ENCODE peak calls at places on chromosomes 12 and 14, in seven cellular contexts. K, M, O, S, Y, V and W are unnamed samples.

GRCh38 chr12:70609739-70610491 is 27.3 kb downstream of the PTPRB start:
- DNase-seq in V (peak; percentile 35), S (no peak), Y (peak; percentile 25), M (no peak), O (peak; percentile 58), K (no peak), W (peak; percentile 10)

GRCh38 chr12:114163766-114164165 is 197.6 kb upstream of the RBM19 start:
- DNase-seq in V (no peak), S (peak; percentile 54), O (no peak), M (no peak), K (no peak), Y (no peak), W (peak; percentile 51)

GRCh38 chr12:113232232-113232615 is 11.0 kb downstream of the TPCN1 start:
- DNase-seq in K (no peak), M (no peak), O (no peak), V (no peak), S (no peak), Y (no peak), W (no peak)

GRCh38 chr12:131093971-131094830 is 140.5 kb downstream of the ADGRD1 start:
- DNase-seq in V (no peak), K (peak; percentile 2), O (no peak), Y (no peak), M (peak; percentile 33), S (no peak), W (no peak)

GRCh38 chr12:21276826-21277225 is 57.9 kb downstream of the SLCO1A2 start:
- DNase-seq in S (no peak), K (no peak), Y (no peak), O (no peak), M (no peak), V (no peak), W (no peak)

GRCh38 chr12:51349026-51349425 is 2.5 kb upstream of the CELA1 start:
- DNase-seq in M (no peak), V (no peak), S (no peak), Y (no peak), O (no peak), K (no peak), W (no peak)

GRCh38 chr12:11486623-11487444 is 91.5 kb upstream of the PRB2 start:
- DNase-seq in M (no peak), S (peak; percentile 62), V (peak; percentile 64), K (peak; percentile 47), Y (peak; percentile 83), O (peak; percentile 71), W (peak; percentile 87)

GRCh38 chr12:47111392-47111778 is 31.6 kb upstream of the AMIGO2 start:
- DNase-seq in O (no peak), M (no peak), K (no peak), Y (no peak), V (no peak), S (no peak), W (no peak)

GRCh38 chr12:128078311-128078851 is 188.6 kb upstream of the TMEM132C start:
- DNase-seq in K (no peak), V (no peak), O (no peak), S (no peak), Y (no peak), M (no peak), W (no peak)

GRCh38 chr12:6604254-6605029 is 2.7 kb downstream of the CHD4 start:
- DNase-seq in M (no peak), K (no peak), S (no peak), Y (peak; percentile 65), V (no peak), O (no peak), W (no peak)

GRCh38 chr14:79608426-79608825 is 602.9 kb downstream of the DIO2 start:
- DNase-seq in Y (no peak), S (no peak), V (no peak), O (no peak), K (no peak), M (no peak), W (no peak)

GRCh38 chr12:94872007-94872653 is 131.4 kb downstream of the NDUFA12 start:
- DNase-seq in Y (no peak), V (no peak), S (no peak), K (no peak), O (no peak), M (no peak), W (no peak)

GRCh38 chr12:6551496-6552139 is 4.2 kb downstream of the IFFO1 start:
- DNase-seq in S (no peak), V (no peak), M (no peak), Y (no peak), K (no peak), O (peak; percentile 62), W (peak; percentile 82)

GRCh38 chr14:99559286-99559990 is 44.6 kb downstream of the CCDC85C start:
- DNase-seq in Y (no peak), M (no peak), K (no peak), S (no peak), O (no peak), V (no peak), W (peak; percentile 82)

GRCh38 chr12:7602287-7602686 is 63.4 kb downstream of the APOBEC1 start:
- DNase-seq in V (no peak), S (no peak), O (no peak), Y (no peak), K (no peak), M (no peak), W (peak; percentile 0)

DNA sequence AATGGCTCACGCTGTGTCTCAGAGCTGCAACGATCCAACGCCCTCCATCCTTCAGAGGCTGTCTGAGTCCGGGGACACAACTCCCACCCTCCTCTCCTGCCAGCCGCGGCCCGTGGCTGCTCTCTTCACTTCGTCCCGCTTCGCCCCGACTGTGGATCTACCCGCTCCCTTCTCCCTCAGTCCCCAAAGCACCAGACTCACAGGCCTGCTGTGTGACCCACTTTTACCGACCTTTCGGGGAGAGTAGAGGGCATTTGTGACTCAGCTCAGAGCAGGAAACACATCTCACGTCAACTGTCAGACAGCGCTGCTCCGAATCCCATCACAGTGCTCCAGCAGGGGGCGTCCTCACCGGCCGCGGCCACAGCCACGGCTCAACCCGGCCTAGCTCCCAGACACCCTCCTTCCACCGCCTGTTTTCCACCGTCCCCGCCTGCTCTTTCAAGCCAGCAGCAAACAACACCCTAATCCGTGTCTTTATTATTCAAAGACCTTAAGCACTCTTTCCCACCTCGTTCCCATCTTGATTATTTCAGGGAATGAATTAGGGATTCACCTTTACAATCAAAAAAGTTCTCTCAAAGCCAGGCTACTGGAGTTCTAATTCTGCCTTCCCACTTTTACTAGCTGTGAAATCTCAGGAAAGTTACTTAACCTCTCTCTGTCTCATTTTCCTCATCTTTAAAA is 5.0 kb upstream of the AQP2 start:
- DNase-seq in K (peak; percentile 75), M (peak; percentile 56), V (peak; percentile 90), S (peak; percentile 21), O (peak; percentile 84), Y (peak; percentile 86), W (peak; percentile 65)
- H3K27ac ChIP-seq in K (no peak overlapping the region), M (no peak overlapping the region), V (peak overlapping the region; percentile 35), S (no peak overlapping the region), O (no peak overlapping the region), Y (peak overlapping the region; percentile 3), W (no peak overlapping the region)

DNA sequence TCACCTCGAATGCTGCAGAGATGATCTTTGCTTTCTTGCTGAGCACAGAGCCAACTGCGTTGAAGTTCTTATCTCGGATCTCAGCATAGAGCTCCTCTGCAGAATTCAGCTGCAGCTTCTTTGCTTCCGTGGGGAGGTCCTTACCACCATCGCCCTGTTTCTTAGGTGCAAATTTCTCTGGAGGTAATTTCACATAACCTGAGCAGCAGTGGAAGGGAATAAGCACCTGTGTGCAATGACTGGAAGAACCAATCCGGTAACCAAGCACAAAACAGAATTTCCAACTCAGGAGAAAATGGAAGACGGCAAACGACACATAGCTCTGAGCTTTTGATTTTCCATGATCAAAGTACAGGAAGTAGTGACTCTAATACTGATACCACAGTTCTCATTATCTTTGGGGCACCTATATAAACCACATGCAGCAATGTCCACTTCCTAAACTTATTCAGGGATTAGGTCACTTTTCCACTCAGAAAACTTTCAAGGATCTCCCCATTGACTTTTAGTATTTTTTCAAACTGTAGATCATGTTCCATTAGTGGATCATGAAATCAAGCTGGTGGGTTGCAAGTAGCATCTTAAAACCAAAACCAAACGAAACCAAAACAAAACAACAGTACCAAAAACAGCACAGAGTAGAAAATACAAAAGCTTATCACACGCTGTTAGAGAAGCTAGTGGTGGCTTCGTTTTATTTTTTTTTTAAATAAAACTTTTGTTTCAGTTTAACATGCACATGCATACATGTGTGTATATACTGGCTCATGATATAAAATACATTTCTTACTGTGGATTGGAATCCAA is 18.9 kb upstream of the DIABLO start:
- DNase-seq in S (no peak), M (no peak), K (no peak), V (no peak), O (no peak), Y (no peak), W (no peak)
- H3K27ac ChIP-seq in S (no peak overlapping the region), M (no peak overlapping the region), K (no peak overlapping the region), V (peak overlapping the region; percentile 13), O (no peak overlapping the region), Y (no peak overlapping the region), W (no peak overlapping the region)

GRCh38 chr14:104695660-104696000 is 6.2 kb downstream of the INF2 start:
- DNase-seq in S (no peak), Y (no peak), O (no peak), K (no peak), V (no peak), M (no peak), W (no peak)

GRCh38 chr14:104697892-104698583 is 8.6 kb downstream of the INF2 start:
- DNase-seq in O (no peak), V (no peak), Y (no peak), S (no peak), K (no peak), M (no peak), W (no peak)

GRCh38 chr14:104696671-104697316 is 7.4 kb downstream of the INF2 start:
- DNase-seq in S (no peak), M (no peak), Y (no peak), K (no peak), V (no peak), O (no peak), W (no peak)

GRCh38 chr14:104698688-104699425 is 9.4 kb downstream of the INF2 start:
- DNase-seq in M (no peak), S (no peak), V (no peak), Y (peak; percentile 37), O (peak; percentile 61), K (peak; percentile 63), W (no peak)

GRCh38 chr14:104697317-104697703 is 7.9 kb downstream of the INF2 start:
- DNase-seq in Y (no peak), O (no peak), V (no peak), S (no peak), K (no peak), M (no peak), W (no peak)
- H3K27ac ChIP-seq in Y (no peak overlapping the region), O (peak overlapping the region; percentile 4), V (no peak overlapping the region), S (no peak overlapping the region), K (no peak overlapping the region), M (peak overlapping the region; percentile 65), W (no peak overlapping the region)

GRCh38 chr14:93016275-93016845 is 93.4 kb downstream of the CHGA start:
- DNase-seq in Y (no peak), M (no peak), S (no peak), K (no peak), V (no peak), O (no peak), W (no peak)

GRCh38 chr14:93017341-93017797 is 94.4 kb downstream of the CHGA start:
- DNase-seq in V (no peak), K (no peak), M (no peak), S (no peak), Y (peak; percentile 87), O (peak; percentile 60), W (no peak)

GRCh38 chr14:93019367-93019843 is 96.3 kb downstream of the ITPK1 start:
- DNase-seq in M (no peak), V (no peak), Y (no peak), O (no peak), S (no peak), K (peak; percentile 65), W (no peak)

GRCh38 chr14:93018401-93018800 is 95.5 kb downstream of the CHGA start:
- DNase-seq in K (no peak), Y (no peak), O (no peak), V (no peak), M (no peak), S (no peak), W (no peak)

GRCh38 chr14:93017898-93018297 is 94.9 kb downstream of the CHGA start:
- DNase-seq in Y (no peak), K (no peak), M (no peak), V (no peak), O (no peak), S (no peak), W (no peak)
- H3K27ac ChIP-seq in Y (no peak overlapping the region), K (no peak overlapping the region), M (no peak overlapping the region), V (no peak overlapping the region), O (peak overlapping the region; percentile 75), S (no peak overlapping the region), W (no peak overlapping the region)